ENCODE peak calls at places on chromosomes 16 and 17, in four cellular contexts. V, T, U and M are unnamed samples.

GRCh38 chr17:7803981-7804380 is 30.0 kb upstream of the KDM6B start:
- DNase-seq in T (no peak), V (no peak), U (no peak), M (no peak)

GRCh38 chr16:85554791-85555548 is 58.2 kb upstream of the GSE1 start:
- DNase-seq in V (peak), T (no peak), U (no peak), M (no peak)

GRCh38 chr17:20191066-20191465 is 181.9 kb downstream of the SPECC1 start:
- DNase-seq in V (no peak), T (no peak), U (no peak), M (no peak)

GRCh38 chr16:80804061-80804450 is 342 bp downstream of the CDYL2 start:
- DNase-seq in V (no peak), T (peak), U (no peak), M (no peak)

GRCh38 chr17:35028531-35029262 is 34.8 kb downstream of the RFFL start:
- DNase-seq in V (no peak), T (no peak), U (no peak), M (no peak)

GRCh38 chr16:57771141-57771785 is 31.0 kb downstream of the KIFC3 start:
- DNase-seq in T (no peak), V (no peak), U (no peak), M (no peak)

GRCh38 chr17:79066963-79067362 is 7.7 kb upstream of the ENGASE start:
- DNase-seq in U (no peak), T (no peak), V (no peak), M (no peak)

GRCh38 chr17:66834426-66834918 is 445 bp upstream of the CACNG5 start:
- DNase-seq in U (no peak), T (no peak), V (no peak), M (no peak)

GRCh38 chr16:2429771-2430663 is 770 bp downstream of the CCNF start:
- DNase-seq in T (no peak), U (no peak), V (peak), M (peak)

GRCh38 chr16:11253995-11254912 is 1.8 kb downstream of the SOCS1 start:
- DNase-seq in T (no peak), U (no peak), V (no peak), M (no peak)

GRCh38 chr17:55264640-55265298 is at the start of gene HLF:
- DNase-seq in U (no peak), V (peak), T (peak), M (peak)

GRCh38 chr16:27145630-27146029 is 57.7 kb upstream of the KDM8 start:
- DNase-seq in V (no peak), U (no peak), T (no peak), M (no peak)

GRCh38 chr17:47721725-47722124 is 11.3 kb upstream of the TBX21 start:
- DNase-seq in T (no peak), U (no peak), V (no peak), M (no peak)

GRCh38 chr17:46147167-46147749 is 46.0 kb downstream of the KANSL1 start:
- DNase-seq in T (no peak), V (no peak), U (no peak), M (no peak)

GRCh38 chr17:72400863-72401262 is 280.0 kb downstream of the SOX9 start:
- DNase-seq in V (no peak), U (no peak), T (no peak), M (no peak)

GRCh38 chr17:78257810-78258322 is 26.4 kb downstream of the TMEM235 start:
- DNase-seq in V (peak), U (no peak), T (no peak), M (peak)

GRCh38 chr16:85613609-85614337 is 651 bp downstream of the GSE1 start:
- DNase-seq in T (peak), U (no peak), V (peak), M (peak)

GRCh38 chr16:65121870-65122723 is at the start of gene CDH11:
- DNase-seq in T (peak), V (no peak), U (no peak), M (peak)

GRCh38 chr16:57045694-57046381 is 46.5 kb upstream of the CPNE2 start:
- DNase-seq in V (peak), U (peak), T (peak), M (peak)

GRCh38 chr16:49961087-49961486 is 63.9 kb upstream of the CNEP1R1 start:
- DNase-seq in T (no peak), V (no peak), U (no peak), M (no peak)

GRCh38 chr17:47257651-47258339 is 4.2 kb downstream of the ITGB3 start:
- DNase-seq in U (no peak), V (peak), T (no peak), M (no peak)

GRCh38 chr17:65729207-65729606 is 167.8 kb upstream of the AXIN2 start:
- DNase-seq in U (no peak), V (no peak), T (no peak), M (no peak)

GRCh38 chr16:27232061-27232841 is 28.9 kb downstream of the KDM8 start:
- DNase-seq in T (no peak), U (peak), V (no peak), M (no peak)

GRCh38 chr16:11621920-11622651 is 35.4 kb upstream of the LITAF start:
- DNase-seq in U (no peak), V (no peak), T (no peak), M (peak)

GRCh38 chr17:30576326-30576861 is 99.2 kb downstream of the GOSR1 start:
- DNase-seq in T (no peak), V (no peak), U (no peak), M (no peak)

GRCh38 chr17:34095101-34095500 is 160.0 kb upstream of the CCL2 start:
- DNase-seq in V (no peak), T (no peak), U (no peak), M (no peak)

GRCh38 chr17:7290166-7290565 is 4.3 kb downstream of the YBX2 start:
- DNase-seq in T (no peak), V (no peak), U (no peak), M (no peak)

GRCh38 chr17:52128721-52129120 is 29.8 kb downstream of the CA10 start:
- DNase-seq in T (no peak), U (no peak), V (no peak), M (no peak)

GRCh38 chr17:14165672-14166071 is 71.0 kb downstream of the CDRT15 start:
- DNase-seq in T (no peak), U (no peak), V (no peak), M (no peak)

GRCh38 chr17:19284005-19284959 is 47.1 kb downstream of the EPN2 start:
- DNase-seq in T (no peak), U (no peak), V (no peak), M (no peak)

GRCh38 chr16:15690296-15690695 is 40.3 kb downstream of the NDE1 start:
- DNase-seq in V (no peak), T (no peak), U (no peak), M (no peak)
- TF ChIP-seq NRF1 in V (no peak), T (no peak), U (no peak), M (no peak)

DNA sequence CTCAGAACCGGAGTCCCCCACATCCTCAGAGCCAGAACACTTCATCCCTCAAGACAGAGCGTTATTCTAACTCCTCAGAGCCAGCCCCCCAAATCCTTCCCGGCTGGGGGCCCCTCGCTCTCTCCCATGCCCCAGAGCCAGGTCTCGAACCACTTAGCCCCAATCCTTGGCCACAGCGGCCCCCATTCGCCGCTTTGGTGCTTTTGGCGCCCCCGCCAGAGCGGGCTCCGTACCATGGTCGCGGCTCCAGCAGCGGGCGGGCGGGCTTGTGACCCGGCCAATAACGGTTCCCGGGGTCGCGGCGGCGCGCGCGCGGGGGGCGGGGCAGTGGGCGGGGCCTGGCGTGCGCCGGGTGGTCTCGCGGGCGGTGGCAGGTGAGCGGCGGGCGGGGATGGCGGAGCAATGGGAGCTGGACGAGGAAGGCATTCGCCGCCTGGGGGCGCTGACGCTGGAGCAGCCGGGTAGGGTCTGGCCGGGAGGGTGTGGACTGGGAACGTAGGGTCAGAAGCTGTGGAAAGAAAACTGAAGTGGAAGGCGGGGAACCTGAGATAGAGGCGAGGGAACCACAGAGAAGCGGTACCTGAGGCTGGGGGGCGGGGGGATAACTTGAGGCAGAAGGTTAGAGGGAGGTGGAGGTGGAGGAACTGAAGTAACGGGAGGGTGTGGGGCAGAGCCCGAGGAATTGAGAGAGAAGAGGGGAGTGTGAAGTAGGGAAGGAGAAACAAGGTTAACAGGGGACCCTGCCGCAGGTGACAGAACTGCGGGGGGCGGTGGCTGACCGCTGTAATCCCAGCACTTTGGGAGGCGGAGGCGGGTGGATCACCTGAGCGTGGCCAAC is at the start of the genes KCTD19 and LRRC36:
- DNase-seq in V (peak), U (no peak), T (peak), M (peak)
- TF ChIP-seq NRF1 in V (no peak), U (no peak), T (no peak), M (peak)

DNA sequence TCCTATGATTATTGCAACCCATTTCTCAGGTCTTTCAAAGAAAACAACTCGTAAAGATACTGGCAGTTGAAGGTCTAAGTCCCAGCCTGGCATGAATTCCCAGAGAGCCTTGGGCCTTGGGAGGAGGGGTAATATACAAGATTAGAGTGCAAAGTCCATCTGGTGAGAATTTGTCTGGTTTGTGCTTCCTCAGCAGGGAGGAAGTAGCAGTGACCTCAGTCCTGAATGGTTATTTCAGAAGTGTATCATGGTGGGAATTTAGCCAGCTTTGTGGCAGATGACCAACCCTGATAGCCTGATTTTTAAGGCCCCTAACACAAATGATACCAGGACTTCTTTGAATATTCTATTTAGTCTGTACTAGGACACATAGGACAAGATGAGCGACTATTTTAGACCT is 151.2 kb upstream of the TBX2 start:
- DNase-seq in V (no peak), T (no peak), U (no peak), M (peak)
- TF ChIP-seq NRF1 in V (no peak), T (no peak), U (no peak), M (no peak)

GRCh38 chr16:54390095-54390494 is 103.5 kb upstream of the IRX3 start:
- DNase-seq in V (no peak), T (no peak), U (no peak), M (no peak)
- TF ChIP-seq NRF1 in V (no peak), T (no peak), U (no peak), M (no peak)

GRCh38 chr17:39717660-39718059 is 12.7 kb downstream of the MIEN1 start:
- DNase-seq in U (no peak), T (no peak), V (no peak), M (no peak)

GRCh38 chr17:39714234-39714633 is 14.4 kb downstream of the ERBB2 start:
- DNase-seq in U (no peak), V (no peak), T (no peak), M (no peak)

GRCh38 chr17:39715375-39716072 is 14.8 kb downstream of the MIEN1 start:
- DNase-seq in T (no peak), U (no peak), V (no peak), M (no peak)

GRCh38 chr17:39716879-39717536 is 13.3 kb downstream of the MIEN1 start:
- DNase-seq in U (no peak), V (no peak), T (no peak), M (no peak)

DNA sequence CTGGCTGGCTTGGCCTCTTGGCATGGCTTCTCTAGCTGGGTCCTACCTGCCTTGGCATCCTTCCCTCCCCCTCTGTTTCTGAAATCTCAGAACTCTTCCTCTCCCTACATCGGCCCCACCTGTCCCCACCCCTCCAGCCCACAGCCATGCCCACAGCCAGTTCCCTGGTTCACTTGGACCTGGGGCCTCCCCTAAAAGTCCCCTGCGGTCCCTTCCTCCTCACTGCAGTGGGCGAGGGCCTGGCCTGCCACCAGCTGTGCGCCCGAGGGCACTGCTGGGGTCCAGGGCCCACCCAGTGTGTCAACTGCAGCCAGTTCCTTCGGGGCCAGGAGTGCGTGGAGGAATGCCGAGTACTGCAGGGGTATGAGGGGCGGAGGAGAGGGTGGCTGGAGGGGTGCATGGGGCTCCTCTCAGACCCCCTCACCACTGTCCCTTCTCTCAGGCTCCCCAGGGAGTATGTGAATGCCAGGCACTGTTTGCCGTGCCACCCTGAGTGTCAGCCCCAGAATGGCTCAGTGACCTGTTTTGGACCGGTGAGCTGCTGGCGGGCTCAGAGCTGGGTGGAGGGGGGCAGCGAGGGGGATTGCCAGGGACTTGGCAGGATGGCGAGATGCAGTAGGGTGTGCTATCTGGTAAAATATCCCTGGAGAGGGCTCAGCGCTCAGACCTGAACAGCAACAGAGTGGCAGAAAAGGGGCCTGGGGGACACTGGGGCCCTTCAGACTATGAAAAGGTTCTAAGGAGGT is 14.1 kb downstream of the MIEN1 start:
- DNase-seq in T (no peak), U (no peak), V (no peak), M (no peak)
- TF ChIP-seq NRF1 in T (no peak), U (no peak), V (no peak), M (no peak)

DNA sequence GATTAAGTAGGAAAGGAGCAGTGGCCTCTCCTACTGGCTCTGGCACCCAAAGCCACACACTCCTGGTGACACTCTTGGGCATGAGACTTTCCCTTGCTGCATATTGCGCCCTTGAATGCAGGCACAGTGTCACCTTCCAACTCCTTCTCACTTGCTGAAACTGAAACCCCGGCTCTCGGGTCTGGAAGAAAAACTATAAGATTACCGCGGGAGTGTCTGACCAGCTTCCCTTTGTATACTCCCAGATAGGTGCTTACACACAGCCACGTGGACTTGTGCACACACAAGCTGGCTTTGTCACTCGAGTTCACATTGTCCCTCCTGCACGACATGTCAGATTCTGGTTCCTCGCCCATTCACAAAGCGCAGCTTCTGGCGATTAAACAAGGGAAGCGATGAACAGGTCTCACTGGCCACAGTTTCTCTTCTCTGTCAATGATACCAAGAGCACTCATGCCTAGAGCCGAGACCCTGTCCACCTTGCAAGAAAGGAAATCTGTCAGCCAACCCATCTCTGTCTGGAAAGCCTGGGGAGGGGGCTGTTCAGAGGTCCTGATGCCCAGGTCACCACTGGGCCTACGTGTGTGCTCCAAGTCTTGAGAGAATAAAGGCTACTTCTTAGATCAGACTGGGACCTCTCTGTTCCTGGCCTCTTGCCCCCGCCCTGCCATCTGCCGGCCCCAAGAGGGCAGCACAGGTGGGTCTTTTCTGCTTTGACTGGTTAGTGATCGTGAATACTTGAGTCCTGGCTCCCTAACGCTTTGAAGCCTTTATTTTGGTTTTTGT is 104.5 kb downstream of the MRM1 start:
- DNase-seq in V (peak), T (no peak), U (no peak), M (peak)
- TF ChIP-seq NRF1 in V (no peak), T (no peak), U (no peak), M (no peak)

GRCh38 chr17:41799366-41799765 is 12.4 kb downstream of the P3H4 start:
- DNase-seq in V (no peak), U (no peak), T (no peak), M (no peak)

GRCh38 chr17:41797377-41797776 is 10.9 kb upstream of the JUP start:
- DNase-seq in V (no peak), T (no peak), U (no peak), M (no peak)

GRCh38 chr17:41802961-41803682 is 8.6 kb downstream of the P3H4 start:
- DNase-seq in T (no peak), U (no peak), V (no peak), M (no peak)

GRCh38 chr17:41800601-41801373 is 11.0 kb downstream of the P3H4 start:
- DNase-seq in U (no peak), V (peak), T (peak), M (peak)

GRCh38 chr17:41801374-41802062 is 10.2 kb downstream of the P3H4 start:
- DNase-seq in U (no peak), V (peak), T (peak), M (peak)
- TF ChIP-seq NRF1 in U (no peak), V (no peak), T (no peak), M (no peak)